ENCODE peak calls at places on chromosomes 12 and 14, in ten cellular contexts. B is lower lobe of right lung, N is spleen, D is thoracic aorta, K is fibroblast of mammary gland, L is AG10803, O is endothelial cell of umbilical vein, T is IMR-90, V is neural progenitor cell, E is body of pancreas. M is an unnamed sample.

GRCh38 chr12:88693837-88694445 is 113.7 kb upstream of the KITLG start:
- DNase-seq in O (no peak), B (no peak), E (no peak), T (peak), V (no peak), K (peak), N (no peak), D (no peak), L (no peak), M (no peak)

GRCh38 chr14:99660794-99661193 is 15.9 kb downstream of the HHIPL1 start:
- DNase-seq in K (no peak), N (no peak), B (no peak), D (no peak), L (no peak), O (no peak), T (no peak), V (no peak), E (no peak), M (no peak)

GRCh38 chr12:76084277-76085158 is at the start of gene NAP1L1:
- DNase-seq in B (peak), N (peak), O (peak), E (peak), K (peak), D (peak), V (peak), T (peak), L (peak), M (peak)

GRCh38 chr12:115000038-115000437 is 316.1 kb upstream of the TBX3 start:
- DNase-seq in L (peak), V (no peak), K (peak), O (no peak), T (peak), D (no peak), N (no peak), E (no peak), B (no peak), M (peak)

GRCh38 chr12:94266796-94267529 is 118.6 kb downstream of the PLXNC1 start:
- DNase-seq in V (no peak), T (peak), N (no peak), B (no peak), E (no peak), K (peak), D (no peak), L (peak), O (no peak), M (no peak)

GRCh38 chr12:94594443-94594825 is 55.9 kb downstream of the TMCC3 start:
- DNase-seq in L (no peak), D (no peak), E (no peak), O (peak), T (no peak), B (no peak), V (no peak), K (no peak), N (no peak), M (no peak)

GRCh38 chr12:41188058-41188840 is at the start of gene PDZRN4:
- DNase-seq in B (peak), T (no peak), N (peak), E (no peak), D (no peak), V (peak), K (no peak), O (peak), L (no peak), M (no peak)

GRCh38 chr12:6996040-6996441 is 22.2 kb downstream of the LPCAT3 start:
- DNase-seq in V (peak), B (no peak), L (peak), K (peak), D (no peak), T (peak), E (no peak), N (no peak), O (no peak), M (peak)

GRCh38 chr14:105069554-105069886 is 4.3 kb upstream of the GPR132 start:
- DNase-seq in B (no peak), T (no peak), K (no peak), L (no peak), D (no peak), E (no peak), V (no peak), N (no peak), O (no peak), M (no peak)

GRCh38 chr14:78259831-78260230 is 89.7 kb downstream of the NRXN3 start:
- DNase-seq in V (no peak), D (no peak), E (no peak), L (no peak), O (no peak), T (no peak), N (no peak), B (no peak), K (no peak), M (no peak)

GRCh38 chr14:68655021-68655811 is 137.7 kb downstream of the ZFP36L1 start:
- DNase-seq in B (no peak), V (no peak), L (no peak), D (no peak), O (no peak), K (no peak), T (peak), E (peak), N (peak), M (peak)

GRCh38 chr12:72197790-72198189 is 74.4 kb upstream of the TRHDE start:
- DNase-seq in N (no peak), V (no peak), D (no peak), B (no peak), T (no peak), K (no peak), L (no peak), E (no peak), O (no peak), M (no peak)

GRCh38 chr14:87996276-87996592 is 3.3 kb upstream of the GALC start:
- DNase-seq in N (no peak), L (no peak), E (no peak), V (no peak), D (no peak), B (no peak), O (no peak), T (peak), K (no peak), M (peak)

GRCh38 chr12:19764408-19764807 is 325.1 kb downstream of the AEBP2 start:
- DNase-seq in K (peak), V (no peak), N (no peak), O (peak), T (peak), D (no peak), B (no peak), L (peak), E (no peak), M (peak)

GRCh38 chr12:22334696-22335290 is at the start of gene ST8SIA1:
- DNase-seq in B (peak), L (peak), V (peak), K (peak), N (peak), E (peak), T (no peak), D (no peak), O (no peak), M (peak)

GRCh38 chr12:114664661-114665320 is 19.2 kb downstream of the TBX3 start:
- DNase-seq in E (no peak), V (peak), K (no peak), L (no peak), O (no peak), D (no peak), B (no peak), T (no peak), N (no peak), M (no peak)

GRCh38 chr12:92167075-92167474 is 21.4 kb upstream of the BTG1 start:
- DNase-seq in K (no peak), B (no peak), N (no peak), D (no peak), V (no peak), O (no peak), E (no peak), L (no peak), T (no peak), M (no peak)

GRCh38 chr14:91755560-91755959 is 23.7 kb upstream of the CATSPERB start:
- DNase-seq in D (no peak), O (no peak), V (no peak), K (peak), B (no peak), L (peak), N (no peak), T (peak), E (peak), M (peak)

GRCh38 chr14:106417224-106418049 is 891.1 kb downstream of the TMEM121 start:
- DNase-seq in L (no peak), V (peak), B (peak), N (peak), O (no peak), D (no peak), T (no peak), E (peak), K (peak), M (peak)

GRCh38 chr14:55104051-55104954 is 24.7 kb upstream of the LGALS3 start:
- DNase-seq in O (no peak), T (no peak), B (no peak), V (no peak), N (peak), K (no peak), L (no peak), E (peak), D (no peak), M (no peak)

GRCh38 chr14:98512501-98513251 is 759.3 kb downstream of the BCL11B start:
- DNase-seq in B (no peak), T (no peak), L (no peak), O (no peak), V (no peak), K (no peak), D (no peak), N (no peak), E (no peak), M (no peak)

GRCh38 chr14:89086060-89086382 is 261.6 kb downstream of the TTC8 start:
- DNase-seq in K (no peak), T (no peak), V (no peak), O (no peak), B (no peak), D (no peak), N (no peak), E (no peak), L (no peak), M (no peak)

GRCh38 chr14:29444805-29445204 is 482.8 kb downstream of the PRKD1 start:
- DNase-seq in T (peak), E (no peak), N (no peak), L (peak), D (no peak), B (no peak), K (peak), V (no peak), O (no peak), M (peak)

GRCh38 chr12:116955382-116956021 is 44.8 kb downstream of the FBXW8 start:
- DNase-seq in N (no peak), V (no peak), K (peak), T (peak), L (no peak), O (no peak), B (peak), D (no peak), E (peak), M (peak)

GRCh38 chr14:28756896-28757570 is 9.6 kb upstream of the FOXG1 start:
- DNase-seq in E (peak), D (no peak), O (peak), B (no peak), L (peak), N (no peak), K (peak), T (peak), V (peak), M (peak)

DNA sequence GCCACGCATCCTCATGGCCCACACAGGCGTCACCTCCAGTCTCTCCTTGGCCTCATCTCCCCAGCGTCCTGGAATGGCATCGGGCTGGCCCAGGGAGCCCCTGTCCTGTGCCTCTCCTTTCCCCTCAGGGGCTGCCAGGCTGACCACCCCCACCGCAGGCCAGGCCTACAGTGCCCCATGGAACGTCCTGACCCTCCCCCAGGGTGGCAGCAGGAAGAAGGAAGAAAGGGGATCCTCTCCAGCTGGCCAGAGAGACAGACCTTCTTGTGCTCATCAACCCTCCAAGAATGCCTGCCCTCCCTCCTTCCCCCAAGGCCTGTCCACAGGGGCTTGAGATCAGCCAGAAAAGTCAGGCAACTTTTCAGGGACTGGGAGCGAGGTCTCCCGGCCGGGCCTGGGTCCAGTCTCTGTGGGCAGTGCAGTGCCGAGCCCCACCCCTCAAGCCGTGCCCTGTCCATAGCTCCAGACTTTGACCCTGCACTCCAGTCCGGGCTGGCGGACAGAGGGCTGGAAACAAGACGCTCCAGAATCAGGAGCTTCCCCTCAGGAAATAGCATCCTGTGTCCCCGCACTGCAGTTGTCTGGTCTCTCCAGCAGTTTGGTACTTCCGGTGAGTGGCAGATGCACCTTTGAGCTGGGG is at the start of gene DAO:
- DNase-seq in V (no peak), D (no peak), L (no peak), N (peak), T (no peak), B (no peak), O (no peak), K (no peak), E (no peak), M (no peak)
- TF ChIP-seq CTCF in V (no peak), D (no peak), L (no peak), N (no peak), T (no peak), B (no peak), O (no peak), K (no peak), E (no peak), M (no peak)

GRCh38 chr14:61470954-61471279 is 149.5 kb downstream of the PRKCH start:
- DNase-seq in T (no peak), L (no peak), E (no peak), D (no peak), V (no peak), K (no peak), N (no peak), B (no peak), O (no peak), M (no peak)

GRCh38 chr14:61472025-61472672 is 150.8 kb downstream of the PRKCH start:
- DNase-seq in K (peak), V (no peak), T (peak), D (no peak), B (no peak), O (peak), N (peak), E (peak), L (peak), M (peak)

GRCh38 chr14:61469771-61470170 is 148.4 kb downstream of the PRKCH start:
- DNase-seq in B (no peak), N (no peak), E (no peak), D (no peak), T (no peak), O (peak), L (no peak), K (no peak), V (no peak), M (no peak)

GRCh38 chr14:61471297-61471980 is 150.1 kb downstream of the PRKCH start:
- DNase-seq in V (no peak), D (no peak), O (no peak), N (no peak), T (no peak), E (no peak), L (no peak), K (peak), B (no peak), M (peak)

DNA sequence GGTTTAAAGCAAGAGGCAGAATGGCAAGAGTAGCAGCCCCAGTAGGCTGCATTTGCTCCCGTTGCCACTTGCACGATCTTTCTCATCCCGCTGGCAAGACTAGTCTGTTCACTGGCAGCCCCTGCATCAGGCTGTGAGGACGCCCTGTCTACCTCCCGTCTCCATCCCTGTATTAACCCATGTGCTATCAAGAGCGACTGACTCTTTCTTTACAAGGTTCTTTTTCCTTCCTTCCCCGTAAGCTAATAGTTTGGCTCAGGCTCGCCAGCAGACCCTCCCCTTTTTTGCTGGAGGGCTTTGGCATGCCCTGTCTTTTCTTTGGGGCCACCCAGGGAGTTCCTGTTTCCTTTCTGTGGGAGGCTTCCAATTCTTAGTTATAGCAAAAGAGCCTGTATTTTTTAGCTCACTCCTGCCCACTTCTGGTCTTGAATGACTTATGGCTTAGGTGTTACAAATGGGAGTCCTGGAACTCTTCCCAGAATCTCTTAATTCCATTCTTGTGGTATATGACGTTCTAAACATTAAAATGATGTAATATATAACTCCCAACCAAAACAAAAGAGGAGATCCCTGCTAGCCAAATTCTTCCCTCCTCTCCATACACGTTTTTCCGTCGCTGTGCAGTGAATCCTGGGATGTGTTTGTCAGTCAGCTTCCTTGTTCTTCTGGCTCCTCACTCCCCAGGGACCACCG is 149.0 kb downstream of the PRKCH start:
- DNase-seq in D (no peak), L (peak), O (peak), N (no peak), B (no peak), K (peak), T (peak), V (peak), E (no peak), M (peak)
- TF ChIP-seq CTCF in D (no peak), L (peak), O (peak), N (no peak), B (no peak), K (peak), T (peak), V (peak), E (no peak), M (peak)

GRCh38 chr12:62313727-62314380 is 53.6 kb downstream of the USP15 start:
- DNase-seq in O (no peak), T (no peak), N (no peak), E (no peak), B (no peak), K (no peak), D (no peak), V (no peak), L (no peak), M (no peak)
- TF ChIP-seq CTCF in O (no peak), T (no peak), N (no peak), E (no peak), B (no peak), K (no peak), D (no peak), V (no peak), L (no peak), M (no peak)

DNA sequence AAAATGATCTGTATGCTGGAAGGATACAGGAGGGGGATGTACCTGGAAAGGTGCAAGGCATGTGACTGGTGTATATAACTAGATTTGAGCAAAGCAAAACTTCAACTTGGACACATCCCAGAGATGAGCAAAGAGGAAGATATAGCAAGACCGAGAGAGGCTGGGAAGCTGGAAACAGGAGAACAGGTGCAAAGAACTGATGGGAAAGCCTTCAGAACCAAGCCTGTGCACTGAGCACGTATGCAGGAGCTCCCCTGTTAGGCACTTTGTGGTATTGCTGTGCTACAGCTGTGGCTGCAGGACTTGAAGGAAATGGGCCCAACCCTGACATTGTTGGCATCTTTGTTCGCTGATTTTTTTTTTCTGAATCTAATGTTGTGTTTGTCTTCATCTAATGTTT is 120.7 kb upstream of the PWP1 start:
- DNase-seq in T (peak), K (peak), B (no peak), L (peak), N (no peak), V (peak), E (no peak), D (no peak), O (no peak), M (peak)
- TF ChIP-seq CTCF in T (no peak), K (peak), B (no peak), L (peak), N (no peak), V (peak), E (no peak), D (no peak), O (no peak), M (peak)

DNA sequence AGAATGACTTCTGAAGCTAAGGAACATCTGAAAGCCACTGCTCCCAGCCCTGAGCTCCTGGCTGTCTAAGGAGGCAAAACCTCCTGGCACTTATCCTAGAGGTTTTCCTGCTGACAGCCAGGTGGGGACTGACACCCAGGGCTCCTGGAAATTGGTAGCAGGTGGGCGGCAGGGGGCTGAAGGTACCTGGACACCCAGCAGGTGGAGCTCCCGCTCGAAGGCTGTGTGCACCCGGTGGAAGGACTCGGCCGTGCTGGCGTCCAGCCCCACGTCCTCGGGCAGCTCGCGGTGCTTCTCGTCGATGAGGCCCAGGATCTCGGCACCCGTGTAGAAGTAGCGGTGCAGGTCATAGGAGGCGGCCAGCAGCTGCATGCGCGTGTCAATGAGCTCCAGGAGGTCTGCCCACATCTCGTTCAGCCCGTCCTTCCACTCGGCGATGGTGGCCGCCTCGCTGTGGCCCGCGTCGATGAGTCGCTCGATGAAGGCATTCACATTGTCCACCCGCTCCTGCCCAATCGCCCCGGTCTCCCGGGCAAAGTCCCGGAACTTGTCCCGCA is 68.2 kb downstream of the PLEKHG3 start:
- DNase-seq in O (no peak), D (no peak), L (no peak), V (no peak), E (no peak), N (peak), B (no peak), K (no peak), T (no peak), M (no peak)
- TF ChIP-seq CTCF in O (no peak), D (no peak), L (no peak), V (peak), E (no peak), N (no peak), B (no peak), K (no peak), T (no peak), M (no peak)